ENCODE peak calls at places on chromosomes 2 and 18, in eight cellular contexts. Z, L, P, C, Y, V, E and A are unnamed samples.

GRCh38 chr2:72137498-72138010 is 10.1 kb downstream of the CYP26B1 start:
- DNase-seq in Z (peak), L (peak), P (peak), C (peak), Y (peak), V (peak), E (peak), A (peak)

GRCh38 chr2:229601396-229601795 is 113.0 kb downstream of the DNER start:
- DNase-seq in Z (no peak), L (no peak), P (no peak), C (no peak), Y (no peak), V (no peak), E (no peak), A (no peak)

GRCh38 chr18:79069792-79070151 is 578 bp downstream of the ATP9B start:
- DNase-seq in Z (no peak), L (no peak), P (no peak), C (no peak), Y (no peak), V (no peak), E (no peak), A (no peak)

GRCh38 chr2:120589782-120590608 is 145.7 kb upstream of the GLI2 start:
- DNase-seq in Z (no peak), L (no peak), P (no peak), C (no peak), Y (no peak), V (no peak), E (peak), A (peak)

GRCh38 chr2:181106229-181106628 is 125.8 kb downstream of the UBE2E3 start:
- DNase-seq in Z (no peak), L (no peak), P (no peak), C (peak), Y (no peak), V (no peak), E (peak), A (no peak)

GRCh38 chr2:15941483-15941853 is 1.1 kb downstream of the MYCN start:
- DNase-seq in Z (no peak), L (peak), P (no peak), C (peak), Y (peak), V (peak), E (no peak), A (no peak)

GRCh38 chr18:31819106-31819924 is 58.6 kb upstream of the SLC25A52 start:
- DNase-seq in Z (no peak), L (peak), P (no peak), C (peak), Y (peak), V (no peak), E (peak), A (peak)

GRCh38 chr18:29434650-29435049 is 1257.7 kb upstream of the CDH2 start:
- DNase-seq in Z (no peak), L (no peak), P (no peak), C (no peak), Y (no peak), V (no peak), E (peak), A (no peak)

GRCh38 chr18:26307161-26307773 is 81.0 kb downstream of the TAF4B start:
- DNase-seq in Z (no peak), L (no peak), P (no peak), C (peak), Y (peak), V (no peak), E (peak), A (peak)

GRCh38 chr2:98039085-98039756 is 43.5 kb upstream of the TMEM131 start:
- DNase-seq in Z (no peak), L (peak), P (no peak), C (no peak), Y (no peak), V (no peak), E (no peak), A (no peak)

GRCh38 chr2:173741715-173742114 is 223.5 kb downstream of the SP3 start:
- DNase-seq in Z (no peak), L (no peak), P (no peak), C (no peak), Y (no peak), V (no peak), E (no peak), A (no peak)

GRCh38 chr2:159379181-159379580 is 92.7 kb upstream of the WDSUB1 start:
- DNase-seq in Z (no peak), L (no peak), P (no peak), C (no peak), Y (no peak), V (no peak), E (no peak), A (no peak)

GRCh38 chr18:4399929-4400328 is 55.2 kb downstream of the DLGAP1 start:
- DNase-seq in Z (no peak), L (no peak), P (no peak), C (no peak), Y (no peak), V (no peak), E (no peak), A (no peak)

GRCh38 chr2:186780701-186781316 is 68.2 kb downstream of the ZSWIM2 start:
- DNase-seq in Z (no peak), L (no peak), P (no peak), C (peak), Y (peak), V (no peak), E (peak), A (peak)

GRCh38 chr18:55795101-55795669 is 207.2 kb upstream of the TCF4 start:
- DNase-seq in Z (no peak), L (no peak), P (no peak), C (no peak), Y (no peak), V (no peak), E (no peak), A (peak)

GRCh38 chr18:74389161-74389927 is 67.8 kb downstream of the DIPK1C start:
- DNase-seq in Z (no peak), L (no peak), P (no peak), C (no peak), Y (no peak), V (no peak), E (no peak), A (no peak)

GRCh38 chr18:48152549-48152948 is 222.1 kb upstream of the SMAD2 start:
- DNase-seq in Z (no peak), L (no peak), P (no peak), C (no peak), Y (no peak), V (no peak), E (peak), A (peak)

GRCh38 chr2:27053321-27053720 is 1.9 kb downstream of the AGBL5 start:
- DNase-seq in Z (peak), L (no peak), P (no peak), C (no peak), Y (no peak), V (no peak), E (no peak), A (no peak)

GRCh38 chr2:143870696-143871095 is 649.2 kb downstream of the ZEB2 start:
- DNase-seq in Z (no peak), L (no peak), P (no peak), C (no peak), Y (no peak), V (no peak), E (no peak), A (no peak)

GRCh38 chr2:237509151-237509550 is 22.1 kb downstream of the MLPH start:
- DNase-seq in Z (no peak), L (no peak), P (no peak), C (no peak), Y (no peak), V (no peak), E (no peak), A (no peak)

GRCh38 chr2:134193774-134194173 is 60.1 kb upstream of the MGAT5 start:
- DNase-seq in Z (no peak), L (no peak), P (no peak), C (no peak), Y (no peak), V (no peak), E (no peak), A (peak)
- TF ChIP-seq CTCF in Z (no peak), L (no peak), P (no peak), C (no peak), Y (no peak), V (no peak), E (no peak), A (peak)

DNA sequence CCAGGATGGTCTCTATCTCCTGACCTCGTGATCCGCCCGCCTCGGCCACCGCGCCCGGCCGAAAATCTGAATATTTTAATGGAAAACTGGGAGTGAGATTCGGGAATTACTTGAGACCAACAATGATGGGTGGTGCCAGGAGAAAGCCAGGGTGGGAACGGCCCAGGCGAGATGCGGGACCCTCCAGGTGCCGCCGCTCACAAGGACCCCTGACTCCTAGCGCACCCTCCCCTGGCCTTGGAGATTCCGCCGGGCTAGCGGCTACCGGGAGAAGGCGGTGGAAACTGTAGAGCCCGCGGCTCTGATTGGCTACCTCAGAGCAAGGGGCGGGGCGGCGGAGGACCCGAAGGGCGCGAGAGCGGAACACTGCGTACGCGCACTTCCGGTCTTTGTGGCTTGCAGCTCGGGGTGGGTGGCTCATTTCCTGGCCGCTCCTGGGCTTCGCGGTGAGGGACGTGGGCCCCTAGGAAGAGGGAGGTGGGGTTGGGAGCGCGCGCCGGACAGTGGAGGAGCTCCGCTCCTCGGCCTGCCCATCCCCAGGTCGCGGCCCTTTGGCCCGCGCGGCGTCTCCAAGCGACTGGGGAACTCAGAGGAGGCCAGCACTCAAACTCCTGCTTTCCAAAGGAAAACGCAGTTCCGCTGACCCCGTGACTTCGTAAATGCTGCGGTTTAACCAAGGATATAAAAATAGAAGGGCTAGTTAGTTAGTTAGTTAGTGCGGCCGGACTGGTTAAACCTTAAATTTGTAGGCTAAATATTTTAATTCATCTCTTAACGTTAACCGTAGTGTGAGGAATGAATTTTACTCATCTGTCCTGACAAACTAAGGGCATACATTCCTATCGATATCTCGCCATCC is at the start of gene ZNF397:
- DNase-seq in Z (peak), L (peak), P (peak), C (peak), Y (peak), V (peak), E (peak), A (peak)
- TF ChIP-seq CTCF in Z (no peak), L (no peak), P (peak), C (no peak), Y (no peak), V (no peak), E (no peak), A (no peak)

GRCh38 chr2:168096158-168096557 is 151.2 kb downstream of the STK39 start:
- DNase-seq in Z (no peak), L (no peak), P (no peak), C (no peak), Y (no peak), V (no peak), E (no peak), A (no peak)

GRCh38 chr2:168091986-168092385 is 155.4 kb downstream of the STK39 start:
- DNase-seq in Z (no peak), L (no peak), P (no peak), C (no peak), Y (no peak), V (no peak), E (no peak), A (no peak)

GRCh38 chr2:168097431-168097830 is 150.0 kb downstream of the STK39 start:
- DNase-seq in Z (no peak), L (no peak), P (no peak), C (no peak), Y (no peak), V (no peak), E (no peak), A (no peak)
- TF ChIP-seq CTCF in Z (no peak), L (no peak), P (no peak), C (no peak), Y (no peak), V (no peak), E (no peak), A (no peak)

GRCh38 chr2:208360259-208361076 is 46.1 kb upstream of the PTH2R start:
- DNase-seq in Z (peak), L (no peak), P (no peak), C (no peak), Y (no peak), V (no peak), E (no peak), A (no peak)

GRCh38 chr2:208359632-208359986 is 47.0 kb upstream of the PTH2R start:
- DNase-seq in Z (peak), L (peak), P (no peak), C (no peak), Y (no peak), V (no peak), E (no peak), A (no peak)

GRCh38 chr2:208358758-208359631 is 47.6 kb upstream of the PTH2R start:
- DNase-seq in Z (no peak), L (no peak), P (no peak), C (no peak), Y (no peak), V (no peak), E (peak), A (peak)

GRCh38 chr2:208354964-208355381 is 51.6 kb upstream of the PTH2R start:
- DNase-seq in Z (no peak), L (no peak), P (no peak), C (no peak), Y (no peak), V (no peak), E (no peak), A (no peak)

DNA sequence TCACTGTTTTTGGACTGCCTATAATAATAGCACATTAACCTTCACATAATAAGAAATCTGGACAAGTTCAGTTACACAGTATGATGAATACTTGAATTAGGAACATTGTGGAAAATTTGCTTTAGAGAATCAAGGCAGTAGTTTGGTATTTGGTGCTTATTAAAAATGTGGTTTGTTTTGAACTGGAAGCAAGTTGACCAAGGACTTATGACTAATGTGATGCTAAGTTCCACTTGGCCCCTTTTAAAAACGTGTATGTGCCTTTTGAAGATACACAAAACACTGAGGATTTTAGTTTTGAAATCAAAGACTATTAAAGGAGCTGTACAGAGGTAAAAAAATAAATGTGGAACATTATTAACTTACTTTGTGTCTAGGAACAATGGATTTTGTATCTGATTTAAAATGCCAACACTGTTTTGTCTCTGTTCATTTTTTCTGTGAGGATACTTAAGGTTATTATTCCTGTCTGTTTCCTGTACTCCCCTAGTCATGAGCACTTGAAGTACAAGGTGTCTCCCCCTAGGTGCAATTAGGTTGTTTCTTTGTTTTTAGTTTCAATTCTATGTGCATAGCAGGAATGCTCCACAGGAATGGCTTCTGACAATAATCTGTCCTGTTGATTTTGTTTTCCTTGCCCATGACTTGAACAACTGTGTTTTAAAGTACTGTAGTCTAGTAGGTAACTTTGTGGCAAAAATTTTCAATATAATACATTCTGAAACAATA is 49.6 kb upstream of the PTH2R start:
- DNase-seq in Z (no peak), L (no peak), P (no peak), C (no peak), Y (no peak), V (no peak), E (peak), A (no peak)
- TF ChIP-seq CTCF in Z (no peak), L (no peak), P (no peak), C (no peak), Y (no peak), V (no peak), E (no peak), A (no peak)

GRCh38 chr2:208392300-208392699 is 14.3 kb upstream of the PTH2R start:
- DNase-seq in Z (no peak), L (no peak), P (no peak), C (no peak), Y (no peak), V (no peak), E (no peak), A (no peak)
- TF ChIP-seq CTCF in Z (no peak), L (peak), P (no peak), C (peak), Y (no peak), V (no peak), E (peak), A (peak)

GRCh38 chr2:69305712-69306611 is 81.1 kb downstream of the GFPT1 start:
- DNase-seq in Z (no peak), L (no peak), P (peak), C (peak), Y (no peak), V (no peak), E (peak), A (peak)

GRCh38 chr2:69306897-69307695 is 79.9 kb downstream of the GFPT1 start:
- DNase-seq in Z (peak), L (peak), P (peak), C (peak), Y (peak), V (peak), E (peak), A (peak)

GRCh38 chr2:69308338-69308737 is 78.7 kb downstream of the GFPT1 start:
- DNase-seq in Z (no peak), L (no peak), P (no peak), C (no peak), Y (no peak), V (no peak), E (no peak), A (no peak)

GRCh38 chr2:69306612-69306896 is 80.5 kb downstream of the GFPT1 start:
- DNase-seq in Z (no peak), L (no peak), P (peak), C (no peak), Y (no peak), V (no peak), E (no peak), A (no peak)

GRCh38 chr2:69307696-69308064 is 79.3 kb downstream of the GFPT1 start:
- DNase-seq in Z (no peak), L (no peak), P (no peak), C (no peak), Y (no peak), V (no peak), E (no peak), A (no peak)
- TF ChIP-seq CTCF in Z (no peak), L (no peak), P (no peak), C (no peak), Y (no peak), V (no peak), E (no peak), A (no peak)